ENCODE peak calls at places on chromosome 7, in nine cellular contexts. Z is ELR; X is CD8-positive, alpha-beta T cell; K is activated CD4-positive, alpha-beta T cell treated with anti-CD3 and anti-CD28 coated beads for 24 hours; S is RWPE1; T is cardiac muscle cell; H is thoracic aorta; F is dorsolateral prefrontal cortex; P is ecto neural progenitor cell. M is an unnamed sample.

GRCh38 chr7:65509368-65510186 is 135.9 kb downstream of the ZNF92 start:
- DNase-seq in S (no peak), T (peak), K (no peak), H (no peak), P (peak), Z (peak), F (no peak), X (no peak), M (peak)

GRCh38 chr7:26090927-26091519 is 61.0 kb upstream of the NFE2L3 start:
- DNase-seq in S (peak), X (no peak), Z (peak), T (peak), K (no peak), P (no peak), H (no peak), F (no peak), M (no peak)

GRCh38 chr7:100154651-100155491 is 3.7 kb downstream of the TRAPPC14 start:
- DNase-seq in T (no peak), S (no peak), H (no peak), P (no peak), X (no peak), K (no peak), F (no peak), Z (no peak), M (no peak)

GRCh38 chr7:17651926-17652385 is 288.3 kb downstream of the SNX13 start:
- DNase-seq in H (no peak), Z (peak), S (no peak), K (no peak), X (no peak), P (no peak), T (no peak), F (no peak), M (no peak)

GRCh38 chr7:102914585-102914984 is 1.8 kb downstream of the LRRC17 start:
- DNase-seq in P (peak), S (no peak), F (no peak), X (no peak), Z (no peak), K (no peak), T (peak), H (peak), M (peak)

GRCh38 chr7:48962821-48963505 is 38.6 kb downstream of the CDC14C start:
- DNase-seq in T (no peak), F (no peak), S (peak), X (no peak), Z (no peak), H (no peak), K (no peak), P (no peak), M (peak)

GRCh38 chr7:137970263-137970975 is 31.5 kb downstream of the CREB3L2 start:
- DNase-seq in P (no peak), F (peak), K (no peak), S (peak), Z (peak), T (no peak), H (no peak), X (no peak), M (peak)

GRCh38 chr7:50356212-50356944 is 51.9 kb downstream of the IKZF1 start:
- DNase-seq in K (no peak), X (no peak), S (no peak), F (no peak), P (no peak), H (peak), Z (no peak), T (no peak), M (peak)

GRCh38 chr7:34058791-34059550 is 153.6 kb downstream of the BMPER start:
- DNase-seq in P (peak), H (no peak), Z (no peak), X (no peak), S (no peak), K (no peak), T (no peak), F (peak), M (peak)

GRCh38 chr7:38542156-38542555 is 89.0 kb downstream of the AMPH start:
- DNase-seq in H (no peak), X (no peak), F (no peak), Z (no peak), S (no peak), T (no peak), K (no peak), P (no peak), M (no peak)

GRCh38 chr7:135447783-135448182 is 62.1 kb downstream of the CNOT4 start:
- DNase-seq in F (no peak), K (no peak), X (no peak), S (no peak), P (no peak), H (no peak), T (no peak), Z (no peak), M (no peak)

GRCh38 chr7:131908719-131909118 is 352.3 kb upstream of the PODXL start:
- DNase-seq in K (no peak), H (no peak), T (no peak), Z (no peak), F (no peak), X (no peak), S (no peak), P (peak), M (no peak)

GRCh38 chr7:149369497-149369896 is 91.4 kb downstream of the ZNF777 start:
- DNase-seq in S (peak), T (no peak), Z (no peak), X (no peak), P (no peak), F (no peak), K (no peak), H (no peak), M (no peak)

GRCh38 chr7:130272456-130273080 is 5.9 kb downstream of the CPA2 start:
- DNase-seq in T (peak), P (peak), S (peak), X (no peak), Z (no peak), K (no peak), F (no peak), H (no peak), M (no peak)

M was measured in Right ventricle myocardium superior.